ENCODE peak calls at places on chromosomes 3 and 15, in five cellular contexts. L is heart left ventricle, N is tibial nerve, R is lower leg skin, A is Peyer's patch. G is an unnamed sample.

GRCh38 chr3:179750720-179751328 is 98.0 kb downstream of the USP13 start:
- DNase-seq in R (no peak), A (no peak), N (no peak), L (no peak), G (no peak)

GRCh38 chr3:70065666-70066253 is 66.2 kb downstream of the SAMMSON start:
- DNase-seq in A (no peak), L (no peak), R (no peak), N (no peak), G (no peak)

GRCh38 chr15:40014390-40014789 is 24.6 kb downstream of the SRP14 start:
- DNase-seq in R (no peak), N (no peak), L (no peak), A (no peak), G (no peak)

GRCh38 chr3:113695818-113696645 is at the start of gene USF3:
- DNase-seq in N (peak), A (peak), R (peak), L (peak), G (peak)

GRCh38 chr3:131688370-131688769 is 185.6 kb upstream of the MRPL3 start:
- DNase-seq in R (no peak), N (no peak), A (no peak), L (no peak), G (no peak)

GRCh38 chr3:159339131-159339530 is 537.3 kb downstream of the MFSD1 start:
- DNase-seq in R (no peak), N (no peak), A (no peak), L (no peak), G (no peak)

GRCh38 chr3:79380581-79380980 is 387.2 kb downstream of the ROBO1 start:
- DNase-seq in A (no peak), N (no peak), R (no peak), L (no peak), G (no peak)

GRCh38 chr3:34260266-34260990 is 462.0 kb downstream of the PDCD6IP start:
- DNase-seq in N (peak), R (no peak), A (peak), L (peak), G (peak)

GRCh38 chr15:22939652-22940061 is 40.5 kb downstream of the CYFIP1 start:
- DNase-seq in N (no peak), L (no peak), R (no peak), A (no peak), G (no peak)

GRCh38 chr15:48866141-48866563 is 11.8 kb upstream of the EID1 start:
- DNase-seq in N (no peak), R (no peak), A (no peak), L (no peak), G (no peak)

GRCh38 chr3:184284696-184285095 is 8.9 kb downstream of the ECE2 start:
- DNase-seq in R (no peak), N (no peak), L (peak), A (no peak), G (peak)

GRCh38 chr3:64022451-64023186 is 675 bp downstream of the PSMD6 start:
- DNase-seq in A (no peak), N (no peak), L (no peak), R (no peak), G (no peak)

GRCh38 chr3:64019879-64020278 is 3.4 kb downstream of the PSMD6 start:
- DNase-seq in N (no peak), L (no peak), R (no peak), A (no peak), G (no peak)

GRCh38 chr3:64026346-64026745 is 3.1 kb upstream of the PSMD6 start:
- DNase-seq in L (no peak), R (no peak), A (no peak), N (no peak), G (no peak)

GRCh38 chr3:64023861-64024223 is 548 bp upstream of the PSMD6 start:
- DNase-seq in L (no peak), R (no peak), A (no peak), N (no peak), G (no peak)

GRCh38 chr3:64023187-64023860 is at the start of gene PSMD6:
- DNase-seq in R (peak), N (peak), A (peak), L (peak), G (peak)
- TF ChIP-seq POLR2A in R (no peak), N (no peak), A (peak), L (peak), G (peak)

DNA sequence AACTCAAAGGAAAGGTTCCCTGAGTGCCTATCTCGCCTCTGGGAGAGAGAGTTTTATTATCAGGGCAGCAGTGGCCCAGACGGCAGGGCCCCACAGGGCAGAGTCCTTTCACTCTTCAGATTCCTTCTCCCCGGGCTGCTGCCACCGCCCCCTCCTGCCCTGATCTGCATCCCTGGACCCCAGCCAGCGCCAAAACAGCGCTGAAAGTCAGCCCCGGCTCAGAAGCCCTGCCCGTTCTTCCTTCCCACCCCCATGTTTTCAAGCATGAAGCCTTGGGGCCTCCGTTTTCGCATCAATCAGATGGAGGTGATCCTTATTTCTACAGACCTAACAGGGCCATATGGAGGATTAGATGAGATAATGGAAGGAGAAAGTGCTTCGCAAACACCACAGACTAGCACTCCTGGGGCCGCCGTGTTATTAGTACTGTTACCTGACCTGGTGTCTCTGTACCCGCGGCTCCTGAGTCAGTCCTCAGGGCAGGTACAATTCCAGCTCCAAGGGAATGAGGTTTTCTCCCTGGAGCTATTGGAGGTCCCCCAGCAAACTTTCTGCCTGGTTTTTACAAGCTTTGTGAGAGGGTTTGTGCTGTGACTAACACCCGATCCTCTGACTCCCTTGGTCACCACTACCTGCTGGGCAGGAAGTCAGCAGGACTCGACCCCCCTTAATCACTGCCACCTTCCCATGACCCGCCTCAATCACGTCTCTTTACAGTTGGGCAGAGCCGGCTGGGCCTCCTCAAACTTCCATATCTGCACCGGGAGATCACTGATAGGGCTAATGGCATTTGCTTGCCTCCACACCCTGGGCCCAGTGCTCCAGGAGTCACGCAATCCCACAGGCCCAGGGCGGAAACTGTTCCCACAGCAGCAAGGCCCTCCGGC is 39.5 kb upstream of the TSEN2 start:
- DNase-seq in R (no peak), A (no peak), L (no peak), N (no peak), G (peak)
- TF ChIP-seq POLR2A in R (no peak), A (no peak), L (no peak), N (no peak), G (no peak)

GRCh38 chr15:27454281-27455060 is 483.5 kb downstream of the GABRG3 start:
- DNase-seq in N (no peak), A (no peak), L (no peak), R (no peak), G (peak)

GRCh38 chr15:27457766-27458165 is 486.8 kb downstream of the GABRG3 start:
- DNase-seq in A (no peak), L (no peak), N (no peak), R (no peak), G (no peak)

GRCh38 chr15:27456807-27457206 is 485.8 kb downstream of the GABRG3 start:
- DNase-seq in A (no peak), N (no peak), R (no peak), L (no peak), G (no peak)

GRCh38 chr15:27459836-27460235 is 488.9 kb downstream of the GABRG3 start:
- DNase-seq in L (no peak), N (no peak), R (no peak), A (no peak), G (no peak)

GRCh38 chr15:27458370-27459084 is 487.5 kb downstream of the GABRG3 start:
- DNase-seq in N (no peak), R (no peak), A (no peak), L (no peak), G (no peak)
- TF ChIP-seq POLR2A in N (no peak), R (no peak), A (no peak), L (no peak), G (no peak)

GRCh38 chr3:43104786-43105185 is 1.1 kb downstream of the POMGNT2 start:
- DNase-seq in A (no peak), L (no peak), R (no peak), N (no peak), G (no peak)

GRCh38 chr3:43104039-43104438 is 1.8 kb downstream of the POMGNT2 start:
- DNase-seq in A (no peak), L (no peak), N (no peak), R (no peak), G (no peak)

GRCh38 chr3:43106293-43106628 is 382 bp upstream of the POMGNT2 start:
- DNase-seq in N (no peak), A (no peak), L (no peak), R (no peak), G (no peak)

GRCh38 chr3:43105224-43105596 is 669 bp downstream of the POMGNT2 start:
- DNase-seq in L (no peak), N (no peak), R (no peak), A (peak), G (no peak)

DNA sequence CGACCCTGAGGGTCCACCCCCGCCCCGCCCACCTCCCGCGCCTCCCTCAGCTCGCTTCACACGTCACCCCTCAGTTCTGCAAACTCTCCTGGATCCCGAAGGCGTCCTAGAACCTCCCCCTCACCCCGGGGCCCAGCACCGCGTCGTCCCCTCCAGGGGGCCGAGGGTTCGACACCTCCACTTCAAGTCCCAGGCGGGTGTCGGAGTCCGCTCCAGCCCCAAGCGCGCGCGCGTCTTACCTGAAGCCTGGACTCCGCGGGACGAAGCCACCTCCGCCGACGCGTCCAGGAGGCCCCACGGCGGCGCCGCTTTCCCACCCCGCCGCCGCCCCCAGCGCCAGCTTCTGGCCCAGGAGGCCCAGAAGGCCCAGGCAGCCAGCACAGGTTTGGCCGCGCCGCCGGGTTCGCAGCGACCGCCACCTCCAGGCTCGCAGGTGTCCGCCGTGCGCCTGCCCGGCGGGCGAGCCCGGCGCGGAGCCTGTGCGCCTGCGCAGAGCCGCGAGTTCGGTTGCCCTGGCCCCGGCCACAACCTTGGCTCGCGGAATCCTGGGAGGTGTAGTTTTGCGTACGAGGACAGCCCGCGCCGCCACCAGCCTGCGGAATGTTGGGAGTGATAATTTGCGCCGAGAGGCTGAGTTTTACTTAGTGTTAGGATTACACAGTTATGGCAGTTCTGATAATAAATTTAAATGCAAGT is at the start of gene POMGNT2:
- DNase-seq in A (peak), L (peak), N (peak), R (peak), G (peak)
- TF ChIP-seq POLR2A in A (no peak), L (peak), N (peak), R (no peak), G (peak)

GRCh38 chr3:3179407-3180094 is at the start of gene CRBN:
- DNase-seq in L (peak), R (peak), N (peak), A (peak), G (peak)
- TF ChIP-seq POLR2A in L (peak), R (no peak), N (no peak), A (peak), G (peak)

DNA sequence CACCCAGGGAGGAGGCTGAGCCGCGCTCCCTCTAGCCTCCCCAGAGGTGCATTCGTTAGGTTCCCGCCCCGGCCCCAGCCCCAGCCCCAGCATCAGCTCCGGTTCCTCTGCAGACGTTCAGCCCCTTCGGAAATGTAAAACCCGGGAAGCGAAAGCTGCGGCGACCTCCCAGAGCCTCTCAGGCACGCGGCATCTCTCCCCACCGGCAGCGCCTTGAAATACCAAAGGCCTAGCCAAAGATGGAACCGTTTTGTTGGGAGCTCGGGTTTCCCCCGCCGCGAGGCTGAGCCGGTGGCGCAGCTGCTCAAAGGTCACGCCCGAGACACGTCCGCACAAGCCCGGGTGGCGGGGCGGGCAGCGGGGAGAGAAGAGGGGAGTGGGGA is 77.8 kb upstream of the HES1 start:
- DNase-seq in A (peak), L (peak), N (no peak), R (no peak), G (no peak)
- TF ChIP-seq POLR2A in A (no peak), L (no peak), N (no peak), R (no peak), G (no peak)

GRCh38 chr3:39415983-39416382 is 9.5 kb downstream of the RPSA start:
- DNase-seq in N (no peak), R (no peak), A (no peak), L (no peak), G (no peak)
- TF ChIP-seq POLR2A in N (no peak), R (no peak), A (no peak), L (no peak), G (no peak)

G was measured in H54.